ENCODE peak calls at places on chromosome 22, in seven cellular contexts. U, K, Y, T, V, X and D are unnamed samples.

GRCh38 chr22:39317756-39318506 is 1.5 kb downstream of the RPL3 start:
- DNase-seq in U (peak; percentile 60), K (no peak), Y (peak; percentile 64), T (peak; percentile 67), V (no peak), X (no peak), D (no peak)

GRCh38 chr22:44191036-44191454 is 10.3 kb downstream of the PARVG start:
- DNase-seq in U (no peak), K (no peak), Y (peak; percentile 9), T (no peak), V (no peak), X (peak; percentile 88), D (no peak)

GRCh38 chr22:46545041-46545796 is 7.8 kb upstream of the CELSR1 start:
- DNase-seq in U (no peak), K (no peak), Y (peak; percentile 17), T (no peak), V (no peak), X (no peak), D (no peak)

GRCh38 chr22:44341431-44342346 is 28.9 kb upstream of the SHISAL1 start:
- DNase-seq in U (no peak), K (no peak), Y (no peak), T (peak; percentile 71), V (no peak), X (no peak), D (no peak)

GRCh38 chr22:17777005-17777716 is 2.9 kb upstream of the BID start:
- DNase-seq in U (no peak), K (peak; percentile 75), Y (no peak), T (no peak), V (no peak), X (peak; percentile 87), D (peak; percentile 66)

GRCh38 chr22:42820075-42820763 is 36.9 kb downstream of the ARFGAP3 start:
- DNase-seq in U (no peak), K (no peak), Y (peak; percentile 75), T (peak; percentile 81), V (no peak), X (no peak), D (no peak)

GRCh38 chr22:38240734-38241252 is 32.0 kb downstream of the TMEM184B start:
- DNase-seq in U (no peak), K (no peak), Y (peak; percentile 87), T (peak; percentile 78), V (no peak), X (no peak), D (no peak)

GRCh38 chr22:47370448-47371262 is 608.2 kb downstream of the TBC1D22A start:
- DNase-seq in U (no peak), K (peak; percentile 13), Y (no peak), T (no peak), V (no peak), X (no peak), D (no peak)

GRCh38 chr22:44847892-44848291 is 95.5 kb downstream of the ARHGAP8 start:
- DNase-seq in U (no peak), K (no peak), Y (no peak), T (no peak), V (no peak), X (no peak), D (no peak)

GRCh38 chr22:43542681-43543521 is 131.1 kb downstream of the MPPED1 start:
- DNase-seq in U (no peak), K (no peak), Y (no peak), T (no peak), V (no peak), X (no peak), D (no peak)

GRCh38 chr22:49084203-49084602 is 743.5 kb downstream of the BRD1 start:
- DNase-seq in U (no peak), K (no peak), Y (no peak), T (no peak), V (no peak), X (no peak), D (no peak)

GRCh38 chr22:37153901-37154300 is 4.2 kb upstream of the IL2RB start:
- DNase-seq in U (no peak), K (no peak), Y (no peak), T (no peak), V (no peak), X (no peak), D (no peak)

GRCh38 chr22:32862936-32863661 is 61.6 kb downstream of the TIMP3 start:
- DNase-seq in U (no peak), K (no peak), Y (no peak), T (no peak), V (no peak), X (no peak), D (no peak)

GRCh38 chr22:37275622-37276021 is 6.7 kb upstream of the CYTH4 start:
- DNase-seq in U (no peak), K (peak; percentile 2), Y (no peak), T (no peak), V (no peak), X (peak; percentile 85), D (no peak)

GRCh38 chr22:42872821-42873220 is 15.7 kb upstream of the ARFGAP3 start:
- DNase-seq in U (no peak), K (no peak), Y (no peak), T (no peak), V (no peak), X (no peak), D (no peak)

GRCh38 chr22:48784701-48785503 is 1042.8 kb downstream of the BRD1 start:
- DNase-seq in U (no peak), K (no peak), Y (no peak), T (no peak), V (no peak), X (no peak), D (no peak)

GRCh38 chr22:49849161-49850020 is 4.3 kb upstream of the ZBED4 start:
- DNase-seq in U (no peak), K (no peak), Y (no peak), T (no peak), V (peak; percentile 26), X (no peak), D (no peak)

GRCh38 chr22:44929348-44930015 is 80.3 kb downstream of the PHF21B start:
- DNase-seq in U (no peak), K (no peak), Y (no peak), T (no peak), V (no peak), X (no peak), D (no peak)

GRCh38 chr22:44403930-44404329 is 91.2 kb upstream of the SHISAL1 start:
- DNase-seq in U (no peak), K (no peak), Y (no peak), T (no peak), V (no peak), X (no peak), D (no peak)

GRCh38 chr22:10727393-10727792 is 4800.6 kb upstream of the OR11H1 start:
- DNase-seq in U (no peak), K (no peak), Y (no peak), T (no peak), V (no peak), X (no peak), D (no peak)

GRCh38 chr22:38872831-38873248 is 824 bp upstream of the CBX6 start:
- DNase-seq in U (no peak), K (peak; percentile 78), Y (no peak), T (peak; percentile 59), V (peak; percentile 72), X (no peak), D (no peak)

GRCh38 chr22:37221424-37222336 is 9.4 kb upstream of the SSTR3 start:
- DNase-seq in U (no peak), K (no peak), Y (no peak), T (no peak), V (no peak), X (peak; percentile 46), D (no peak)

GRCh38 chr22:37808294-37808657 is 542 bp downstream of the GCAT start:
- DNase-seq in U (no peak), K (no peak), Y (peak; percentile 50), T (no peak), V (no peak), X (no peak), D (no peak)

GRCh38 chr22:19450363-19451175 is 3.1 kb upstream of the C22orf39 start:
- DNase-seq in U (no peak), K (no peak), Y (no peak), T (no peak), V (no peak), X (no peak), D (no peak)

GRCh38 chr22:22235564-22235963 is 9.0 kb upstream of the VPREB1 start:
- DNase-seq in U (no peak), K (no peak), Y (peak; percentile 34), T (peak; percentile 11), V (peak; percentile 46), X (peak; percentile 81), D (no peak)
- TF ChIP-seq CTCF in U (peak; percentile 47), K (peak; percentile 60), Y (peak; percentile 52), T (peak; percentile 63), V (peak; percentile 43), X (peak; percentile 77), D (peak; percentile 50)

DNA sequence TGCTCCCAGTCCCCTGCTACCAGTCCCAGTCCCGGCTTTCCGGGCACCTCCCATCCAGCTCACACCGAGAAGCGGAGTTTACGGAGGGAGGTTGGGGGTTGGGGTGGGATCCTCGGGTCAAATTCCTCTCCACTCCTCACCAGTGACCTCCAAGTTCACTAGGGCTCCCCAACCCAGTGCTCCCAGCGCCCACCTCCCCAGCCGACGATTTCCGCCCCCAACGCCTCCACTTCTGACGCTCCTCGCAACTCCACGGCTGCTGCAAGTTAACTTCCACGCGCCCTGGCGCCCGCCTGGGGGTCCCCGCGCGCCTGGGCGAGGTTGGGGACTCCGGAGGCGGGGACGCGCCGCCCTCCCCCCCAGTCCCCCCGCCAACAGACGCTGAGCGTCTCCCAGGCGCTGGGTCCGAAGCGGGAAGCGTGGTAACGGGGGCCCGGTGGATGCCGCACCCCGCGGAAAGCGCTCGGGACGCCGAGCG is 526 bp downstream of the TPST2 start:
- DNase-seq in U (no peak), K (peak; percentile 66), Y (peak; percentile 20), T (peak; percentile 25), V (no peak), X (peak; percentile 59), D (peak; percentile 40)
- TF ChIP-seq CTCF in U (no peak), K (no peak), Y (no peak), T (no peak), V (no peak), X (no peak), D (no peak)

DNA sequence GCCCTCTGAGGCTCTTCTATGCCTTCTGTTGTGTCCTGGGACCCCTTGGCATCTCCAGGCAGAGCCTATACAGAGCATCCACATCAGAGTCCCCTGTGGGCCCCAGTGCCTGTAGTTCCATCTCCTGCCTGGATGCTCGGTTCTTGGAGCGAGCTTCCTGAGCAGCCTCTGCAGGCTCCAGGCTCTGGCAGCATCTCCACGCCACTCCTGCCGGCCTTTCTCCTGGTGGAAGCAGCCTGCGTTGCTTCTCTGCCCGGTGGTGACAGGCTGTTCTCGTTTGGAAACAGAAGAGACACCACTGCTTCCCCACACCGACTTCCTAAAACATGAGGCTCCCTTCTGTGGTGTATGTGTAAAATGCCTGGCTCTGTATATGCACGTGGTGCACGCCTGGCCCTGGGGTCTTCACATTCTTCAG is 52.8 kb downstream of the BCR start:
- DNase-seq in U (no peak), K (no peak), Y (peak; percentile 48), T (peak; percentile 66), V (no peak), X (no peak), D (no peak)
- TF ChIP-seq CTCF in U (no peak), K (no peak), Y (peak; percentile 23), T (peak; percentile 8), V (no peak), X (no peak), D (no peak)

DNA sequence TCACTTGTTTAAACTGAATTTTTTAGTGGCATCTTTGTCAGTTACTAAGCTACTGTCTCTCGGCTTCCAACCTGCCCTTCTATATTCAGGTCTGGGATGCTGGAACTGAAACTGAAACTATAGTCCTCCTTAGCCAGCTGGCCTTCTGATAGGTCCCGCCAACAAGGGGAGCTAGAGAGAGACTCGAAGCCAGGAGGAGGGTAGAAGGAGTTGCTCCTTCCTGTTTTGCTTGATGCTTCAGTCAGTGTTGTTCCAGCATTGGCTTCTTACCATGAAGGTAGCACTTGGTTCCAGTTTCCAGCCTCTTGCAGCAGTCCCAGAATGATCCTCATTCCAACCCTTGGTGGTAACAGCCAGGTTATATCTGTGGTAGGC is 32.9 kb upstream of the HORMAD2 start:
- DNase-seq in U (peak; percentile 34), K (no peak), Y (peak; percentile 18), T (peak; percentile 20), V (no peak), X (peak; percentile 8), D (no peak)
- TF ChIP-seq CTCF in U (peak; percentile 5), K (no peak), Y (no peak), T (no peak), V (no peak), X (no peak), D (no peak)